ENCODE peak calls at places on chromosomes 7 and 10, in nine cellular contexts. One of them, this sample, is unnamed.
A peak's percentile ranks its signal among the peaks of the same experiment; 100 is the strongest.

GRCh38 chr10:14758994-14759664 is 15.6 kb downstream of the FAM107B start:
- DNase-seq in activated B cell treated with CpG ODN at 0.5 μM for 24 hours: no peak
- DNase-seq in Calu3: peak; percentile 35
- DNase-seq in lung: no peak
- DNase-seq in WTC11: no peak
- DNase-seq in neural progenitor cell: no peak
- DNase-seq in cardiac fibroblast: no peak
- DNase-seq in H9: no peak
- DNase-seq in astrocyte of the cerebellum: no peak
- DNase-seq in this sample: no peak

GRCh38 chr10:16789266-16789665 is 28.0 kb downstream of the RSU1 start:
- DNase-seq in activated B cell treated with CpG ODN at 0.5 μM for 24 hours: no peak
- DNase-seq in Calu3: no peak
- DNase-seq in lung: no peak
- DNase-seq in WTC11: no peak
- DNase-seq in neural progenitor cell: peak; percentile 12
- DNase-seq in cardiac fibroblast: no peak
- DNase-seq in H9: no peak
- DNase-seq in astrocyte of the cerebellum: no peak
- DNase-seq in this sample: peak; percentile 30

GRCh38 chr10:125316436-125316835 is 156.1 kb upstream of the CTBP2 start:
- DNase-seq in activated B cell treated with CpG ODN at 0.5 μM for 24 hours: no peak
- DNase-seq in Calu3: no peak
- DNase-seq in lung: no peak
- DNase-seq in WTC11: no peak
- DNase-seq in neural progenitor cell: no peak
- DNase-seq in cardiac fibroblast: no peak
- DNase-seq in H9: no peak
- DNase-seq in astrocyte of the cerebellum: no peak
- DNase-seq in this sample: no peak

GRCh38 chr10:121154846-121155245 is 303.7 kb downstream of the WDR11 start:
- DNase-seq in activated B cell treated with CpG ODN at 0.5 μM for 24 hours: no peak
- DNase-seq in Calu3: peak; percentile 38
- DNase-seq in lung: no peak
- DNase-seq in WTC11: no peak
- DNase-seq in neural progenitor cell: no peak
- DNase-seq in cardiac fibroblast: no peak
- DNase-seq in H9: no peak
- DNase-seq in astrocyte of the cerebellum: no peak
- DNase-seq in this sample: no peak

GRCh38 chr7:143387156-143387975 is 6.2 kb downstream of the ZYX start:
- DNase-seq in activated B cell treated with CpG ODN at 0.5 μM for 24 hours: no peak
- DNase-seq in Calu3: no peak
- DNase-seq in lung: no peak
- DNase-seq in WTC11: peak; percentile 44
- DNase-seq in neural progenitor cell: peak; percentile 31
- DNase-seq in cardiac fibroblast: peak; percentile 24
- DNase-seq in H9: peak; percentile 59
- DNase-seq in astrocyte of the cerebellum: no peak
- DNase-seq in this sample: no peak

GRCh38 chr10:43640603-43641002 is 8.1 kb downstream of the ZNF32 start:
- DNase-seq in activated B cell treated with CpG ODN at 0.5 μM for 24 hours: no peak
- DNase-seq in Calu3: no peak
- DNase-seq in lung: no peak
- DNase-seq in WTC11: no peak
- DNase-seq in neural progenitor cell: no peak
- DNase-seq in cardiac fibroblast: peak; percentile 5
- DNase-seq in H9: no peak
- DNase-seq in astrocyte of the cerebellum: no peak
- DNase-seq in this sample: no peak

GRCh38 chr7:139203992-139204391 is 27.0 kb upstream of the UBN2 start:
- DNase-seq in activated B cell treated with CpG ODN at 0.5 μM for 24 hours: no peak
- DNase-seq in Calu3: no peak
- DNase-seq in lung: no peak
- DNase-seq in WTC11: no peak
- DNase-seq in neural progenitor cell: no peak
- DNase-seq in cardiac fibroblast: peak; percentile 12
- DNase-seq in H9: no peak
- DNase-seq in astrocyte of the cerebellum: no peak
- DNase-seq in this sample: no peak

GRCh38 chr10:119724630-119725549 is 960 bp upstream of the INPP5F start:
- DNase-seq in activated B cell treated with CpG ODN at 0.5 μM for 24 hours: no peak
- DNase-seq in Calu3: no peak
- DNase-seq in lung: no peak
- DNase-seq in WTC11: no peak
- DNase-seq in neural progenitor cell: no peak
- DNase-seq in cardiac fibroblast: peak; percentile 36
- DNase-seq in H9: no peak
- DNase-seq in astrocyte of the cerebellum: no peak
- DNase-seq in this sample: no peak

GRCh38 chr10:46299531-46300366 is 13.0 kb downstream of the ANTXRL start:
- DNase-seq in activated B cell treated with CpG ODN at 0.5 μM for 24 hours: no peak
- DNase-seq in Calu3: no peak
- DNase-seq in lung: no peak
- DNase-seq in WTC11: no peak
- DNase-seq in neural progenitor cell: peak; percentile 51
- DNase-seq in cardiac fibroblast: no peak
- DNase-seq in H9: peak; percentile 41
- DNase-seq in astrocyte of the cerebellum: no peak
- DNase-seq in this sample: peak; percentile 80

GRCh38 chr10:96632974-96633373 is 46.2 kb upstream of the TM9SF3 start:
- DNase-seq in activated B cell treated with CpG ODN at 0.5 μM for 24 hours: no peak
- DNase-seq in Calu3: peak; percentile 7
- DNase-seq in lung: no peak
- DNase-seq in WTC11: no peak
- DNase-seq in neural progenitor cell: no peak
- DNase-seq in cardiac fibroblast: no peak
- DNase-seq in H9: no peak
- DNase-seq in astrocyte of the cerebellum: no peak
- DNase-seq in this sample: no peak

GRCh38 chr7:17403996-17404395 is 105.5 kb downstream of the AHR start:
- DNase-seq in activated B cell treated with CpG ODN at 0.5 μM for 24 hours: no peak
- DNase-seq in Calu3: no peak
- DNase-seq in lung: no peak
- DNase-seq in WTC11: no peak
- DNase-seq in neural progenitor cell: no peak
- DNase-seq in cardiac fibroblast: no peak
- DNase-seq in H9: no peak
- DNase-seq in astrocyte of the cerebellum: no peak
- DNase-seq in this sample: no peak

GRCh38 chr10:811781-812180 is 119.7 kb downstream of the LARP4B start:
- DNase-seq in activated B cell treated with CpG ODN at 0.5 μM for 24 hours: no peak
- DNase-seq in Calu3: no peak
- DNase-seq in lung: no peak
- DNase-seq in WTC11: no peak
- DNase-seq in neural progenitor cell: no peak
- DNase-seq in cardiac fibroblast: no peak
- DNase-seq in H9: no peak
- DNase-seq in astrocyte of the cerebellum: no peak
- DNase-seq in this sample: no peak

GRCh38 chr7:154427527-154427926 is 375.3 kb downstream of the DPP6 start:
- DNase-seq in activated B cell treated with CpG ODN at 0.5 μM for 24 hours: no peak
- DNase-seq in Calu3: no peak
- DNase-seq in lung: no peak
- DNase-seq in WTC11: no peak
- DNase-seq in neural progenitor cell: no peak
- DNase-seq in cardiac fibroblast: no peak
- DNase-seq in H9: no peak
- DNase-seq in astrocyte of the cerebellum: no peak
- DNase-seq in this sample: no peak

DNA sequence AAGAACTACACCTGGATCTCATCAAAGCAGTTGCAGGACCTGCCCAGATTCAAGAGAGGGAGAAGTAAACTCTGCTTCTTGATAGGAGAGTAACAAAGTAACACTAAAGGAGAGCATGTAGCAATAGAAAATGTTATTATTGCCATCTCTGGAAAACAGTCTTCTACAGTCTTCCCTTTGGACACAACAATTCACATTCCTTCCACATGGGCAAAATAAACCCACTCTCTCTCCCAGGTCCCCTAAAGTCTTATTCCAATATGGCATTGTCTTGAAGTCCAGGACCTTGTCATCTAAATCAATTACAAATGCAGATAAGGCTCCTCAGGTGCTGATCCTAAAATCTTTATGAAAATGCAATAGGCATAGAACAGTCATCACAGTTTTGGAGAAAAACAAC is 10.3 kb upstream of the WNT2 start:
- DNase-seq in activated B cell treated with CpG ODN at 0.5 μM for 24 hours: no peak
- DNase-seq in Calu3: no peak
- DNase-seq in lung: no peak
- DNase-seq in WTC11: no peak
- DNase-seq in neural progenitor cell: no peak
- DNase-seq in cardiac fibroblast: no peak
- DNase-seq in H9: no peak
- DNase-seq in astrocyte of the cerebellum: no peak
- DNase-seq in this sample: no peak
- TF ChIP-seq CTCF in activated B cell treated with CpG ODN at 0.5 μM for 24 hours: no peak
- TF ChIP-seq CTCF in Calu3: no peak
- TF ChIP-seq CTCF in lung: no peak
- TF ChIP-seq CTCF in WTC11: no peak
- TF ChIP-seq CTCF in neural progenitor cell: peak; percentile 32
- TF ChIP-seq CTCF in cardiac fibroblast: peak; percentile 4
- TF ChIP-seq CTCF in H9: peak; percentile 38
- TF ChIP-seq CTCF in astrocyte of the cerebellum: no peak
- TF ChIP-seq CTCF in this sample: no peak

DNA sequence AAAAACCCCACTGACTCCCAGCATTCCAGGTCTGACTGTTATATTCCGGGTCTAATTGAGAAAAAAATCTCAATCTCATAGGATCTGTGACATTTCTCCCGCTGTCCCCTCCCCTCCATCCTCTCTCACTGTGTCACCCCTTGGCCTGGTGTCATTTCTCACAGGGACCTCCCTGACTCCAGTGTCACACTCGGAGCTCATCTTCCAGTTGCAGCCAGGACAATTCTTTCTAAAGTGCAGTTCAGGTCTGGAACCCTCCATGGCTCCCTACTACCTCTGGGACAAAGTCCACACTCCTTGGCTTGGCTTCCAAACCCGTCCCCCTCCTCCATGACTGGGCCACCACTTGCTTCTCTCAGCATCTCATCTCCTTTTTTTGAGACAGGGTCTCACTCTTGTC is 14.2 kb downstream of the MLXIPL start:
- DNase-seq in activated B cell treated with CpG ODN at 0.5 μM for 24 hours: no peak
- DNase-seq in Calu3: no peak
- DNase-seq in lung: no peak
- DNase-seq in WTC11: no peak
- DNase-seq in neural progenitor cell: no peak
- DNase-seq in cardiac fibroblast: no peak
- DNase-seq in H9: no peak
- DNase-seq in astrocyte of the cerebellum: no peak
- DNase-seq in this sample: no peak
- TF ChIP-seq CTCF in activated B cell treated with CpG ODN at 0.5 μM for 24 hours: no peak
- TF ChIP-seq CTCF in Calu3: no peak
- TF ChIP-seq CTCF in lung: no peak
- TF ChIP-seq CTCF in WTC11: no peak
- TF ChIP-seq CTCF in neural progenitor cell: no peak
- TF ChIP-seq CTCF in cardiac fibroblast: no peak
- TF ChIP-seq CTCF in H9: no peak
- TF ChIP-seq CTCF in astrocyte of the cerebellum: no peak
- TF ChIP-seq CTCF in this sample: no peak

DNA sequence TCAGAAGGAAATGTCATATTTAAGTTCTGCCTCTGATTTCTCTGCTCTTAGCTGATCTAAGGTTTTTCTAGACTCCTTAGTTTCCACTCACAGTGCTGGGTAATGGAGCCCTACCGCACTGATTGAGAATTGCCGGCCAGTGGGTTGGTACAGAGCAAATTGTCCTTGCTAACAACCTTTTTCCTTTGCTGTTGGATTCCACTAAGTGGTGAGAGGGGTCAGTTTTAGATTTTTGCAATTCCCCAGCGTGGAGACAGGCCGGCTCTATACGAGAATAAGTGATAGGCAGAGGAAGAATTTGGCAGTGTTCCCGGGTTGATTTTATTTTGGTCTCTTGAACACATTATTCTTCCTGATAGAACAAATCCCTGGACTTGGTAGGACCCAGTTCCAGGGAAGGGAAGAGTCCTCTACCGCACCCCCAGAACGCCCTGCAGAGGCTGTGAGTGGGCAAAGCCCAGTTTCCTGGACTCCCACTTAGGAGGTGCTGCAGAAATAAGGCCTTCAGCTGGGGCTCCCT is 2.9 kb upstream of the NRP1 start:
- DNase-seq in activated B cell treated with CpG ODN at 0.5 μM for 24 hours: no peak
- DNase-seq in Calu3: peak; percentile 38
- DNase-seq in lung: no peak
- DNase-seq in WTC11: no peak
- DNase-seq in neural progenitor cell: no peak
- DNase-seq in cardiac fibroblast: peak; percentile 78
- DNase-seq in H9: no peak
- DNase-seq in astrocyte of the cerebellum: peak; percentile 68
- DNase-seq in this sample: no peak
- TF ChIP-seq CTCF in activated B cell treated with CpG ODN at 0.5 μM for 24 hours: no peak
- TF ChIP-seq CTCF in Calu3: no peak
- TF ChIP-seq CTCF in lung: no peak
- TF ChIP-seq CTCF in WTC11: no peak
- TF ChIP-seq CTCF in neural progenitor cell: no peak
- TF ChIP-seq CTCF in cardiac fibroblast: peak; percentile 41
- TF ChIP-seq CTCF in H9: no peak
- TF ChIP-seq CTCF in astrocyte of the cerebellum: peak; percentile 28
- TF ChIP-seq CTCF in this sample: peak; percentile 33

DNA sequence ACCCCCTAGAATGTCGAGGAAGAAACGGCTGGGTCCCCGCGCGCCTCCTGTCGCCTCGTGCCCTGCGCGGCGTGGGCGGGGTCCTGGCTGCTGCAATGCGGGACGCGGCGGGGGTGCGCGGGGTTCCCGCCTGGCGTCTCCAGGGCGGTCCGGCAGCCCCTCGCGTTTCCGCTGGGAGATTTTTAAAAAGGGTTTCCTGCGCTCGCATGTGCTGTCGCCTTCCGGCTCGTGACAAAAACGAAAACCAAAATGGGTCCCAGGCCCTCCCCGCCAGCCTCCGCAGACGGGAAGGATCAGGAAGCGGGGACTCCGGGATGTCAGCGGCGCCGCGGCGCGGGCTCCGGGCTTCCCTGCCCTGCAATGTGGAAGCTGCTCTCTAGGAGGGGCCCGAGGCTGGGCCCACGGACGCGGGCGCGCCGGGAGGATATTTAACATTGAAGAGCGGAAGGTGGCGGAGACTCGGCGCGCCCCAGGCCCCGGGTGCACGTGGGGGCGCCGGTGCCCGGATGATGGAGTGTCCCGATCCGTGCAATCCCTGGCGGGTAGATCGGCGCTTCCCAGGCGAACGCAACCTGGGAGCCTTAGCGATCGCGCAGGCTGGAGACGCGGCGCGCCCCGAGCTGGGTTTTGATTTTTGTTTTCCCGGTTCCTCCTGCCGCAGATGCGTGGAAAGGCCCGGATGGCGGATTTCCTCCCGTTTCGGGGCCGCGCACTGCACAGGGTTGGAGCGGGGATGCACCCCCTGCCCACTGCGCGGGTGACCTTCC is 1.0 kb downstream of the PFKP start:
- DNase-seq in activated B cell treated with CpG ODN at 0.5 μM for 24 hours: peak; percentile 44
- DNase-seq in Calu3: peak; percentile 53
- DNase-seq in lung: peak; percentile 60
- DNase-seq in WTC11: peak; percentile 48
- DNase-seq in neural progenitor cell: peak; percentile 69
- DNase-seq in cardiac fibroblast: peak; percentile 70
- DNase-seq in H9: no peak
- DNase-seq in astrocyte of the cerebellum: peak; percentile 33
- DNase-seq in this sample: no peak
- TF ChIP-seq CTCF in activated B cell treated with CpG ODN at 0.5 μM for 24 hours: no peak
- TF ChIP-seq CTCF in Calu3: no peak
- TF ChIP-seq CTCF in lung: no peak
- TF ChIP-seq CTCF in WTC11: no peak
- TF ChIP-seq CTCF in neural progenitor cell: peak; percentile 6
- TF ChIP-seq CTCF in cardiac fibroblast: peak; percentile 28
- TF ChIP-seq CTCF in H9: no peak
- TF ChIP-seq CTCF in astrocyte of the cerebellum: peak; percentile 46
- TF ChIP-seq CTCF in this sample: peak; percentile 44